ENCODE peak calls at places on chromosome 10, in five cellular contexts. F is HCT116, J is frontal cortex, V is GM23248, X is AG09309. W is an unnamed sample.
A peak's percentile ranks its signal among the peaks of the same experiment; 100 is the strongest.

GRCh38 chr10:122441961-122442360 is 12.5 kb upstream of the ARMS2 start:
- DNase-seq in F (no peak), J (no peak), V (peak; percentile 79), X (no peak), W (no peak)

GRCh38 chr10:26367771-26368170 is 70.4 kb upstream of the APBB1IP start:
- DNase-seq in F (no peak), J (no peak), V (peak; percentile 55), X (peak; percentile 4), W (no peak)

GRCh38 chr10:21336476-21337170 is 188.9 kb downstream of the SKIDA1 start:
- DNase-seq in F (peak; percentile 84), J (no peak), V (peak; percentile 95), X (peak; percentile 74), W (peak; percentile 93)

GRCh38 chr10:123675811-123676210 is 9.7 kb downstream of the GPR26 start:
- DNase-seq in F (no peak), J (no peak), V (no peak), X (no peak), W (no peak)

GRCh38 chr10:2948127-2948854 is 119.1 kb upstream of the PFKP start:
- DNase-seq in F (no peak), J (no peak), V (no peak), X (no peak), W (no peak)

GRCh38 chr10:101056365-101057151 is 5.2 kb upstream of the KAZALD1 start:
- DNase-seq in F (no peak), J (no peak), V (no peak), X (no peak), W (no peak)

GRCh38 chr10:29372920-29373319 is 84.0 kb downstream of the LYZL1 start:
- DNase-seq in F (no peak), J (no peak), V (no peak), X (no peak), W (no peak)

GRCh38 chr10:1095498-1095897 is 39.3 kb downstream of the WDR37 start:
- DNase-seq in F (no peak), J (no peak), V (no peak), X (no peak), W (no peak)

GRCh38 chr10:7117806-7118674 is 292.8 kb downstream of the SFMBT2 start:
- DNase-seq in F (no peak), J (no peak), V (no peak), X (no peak), W (no peak)

W was measured in amniotic stem cell.